ENCODE peak calls at places on chromosomes 13 and 19, in eight cellular contexts. G is body of pancreas, X is right lobe of liver, J is GM12878, I is heart left ventricle, V is A549, Q is HCT116, T is IMR-90. Y is an unnamed sample.

GRCh38 chr13:33637978-33638743 is 179.8 kb upstream of the RFC3 start:
- DNase-seq in G (no peak), X (no peak), J (no peak), I (no peak), V (no peak), Q (no peak), T (peak; percentile 49), Y (no peak)

GRCh38 chr13:46184277-46184699 is 2.3 kb upstream of the LCP1 start:
- DNase-seq in G (no peak), X (no peak), J (no peak), I (no peak), V (peak; percentile 10), Q (peak; percentile 28), T (no peak), Y (peak; percentile 82)

GRCh38 chr13:80084086-80084676 is 256.7 kb downstream of the SPRY2 start:
- DNase-seq in G (no peak), X (no peak), J (no peak), I (peak; percentile 16), V (no peak), Q (no peak), T (peak; percentile 93), Y (no peak)

GRCh38 chr13:95530178-95530577 is 22.3 kb upstream of the CLDN10 start:
- DNase-seq in G (peak; percentile 80), X (no peak), J (no peak), I (no peak), V (no peak), Q (no peak), T (peak; percentile 5), Y (no peak)

GRCh38 chr19:30682576-30683536 is 310.7 kb downstream of the ZNF536 start:
- DNase-seq in G (peak; percentile 79), X (peak; percentile 71), J (no peak), I (peak; percentile 68), V (peak; percentile 95), Q (peak; percentile 12), T (peak; percentile 82), Y (peak; percentile 66)

GRCh38 chr13:94233401-94233800 is 246.1 kb downstream of the DCT start:
- DNase-seq in G (no peak), X (no peak), J (no peak), I (peak; percentile 11), V (peak; percentile 14), Q (no peak), T (peak; percentile 96), Y (no peak)

GRCh38 chr13:20191902-20192469 is 752 bp downstream of the GJB2 start:
- DNase-seq in G (peak; percentile 46), X (peak; percentile 76), J (no peak), I (no peak), V (no peak), Q (no peak), T (no peak), Y (peak; percentile 6)

GRCh38 chr19:46141421-46141820 is 6.6 kb upstream of the IGFL2 start:
- DNase-seq in G (no peak), X (no peak), J (no peak), I (no peak), V (no peak), Q (no peak), T (no peak), Y (no peak)

GRCh38 chr13:47215741-47216140 is 318.9 kb upstream of the HTR2A start:
- DNase-seq in G (no peak), X (no peak), J (no peak), I (no peak), V (no peak), Q (no peak), T (peak; percentile 87), Y (no peak)

GRCh38 chr19:1758959-1759903 is 5.9 kb downstream of the ONECUT3 start:
- DNase-seq in G (no peak), X (no peak), J (no peak), I (no peak), V (no peak), Q (no peak), T (no peak), Y (no peak)

GRCh38 chr19:31349160-31349881 is at the start of gene TSHZ3:
- DNase-seq in G (peak; percentile 58), X (peak; percentile 69), J (no peak), I (peak; percentile 81), V (peak; percentile 43), Q (no peak), T (peak; percentile 87), Y (no peak)

GRCh38 chr19:50972795-50973376 is 3.5 kb upstream of the KLK6 start:
- DNase-seq in G (no peak), X (no peak), J (no peak), I (no peak), V (no peak), Q (peak; percentile 67), T (no peak), Y (no peak)

GRCh38 chr13:50131998-50132936 is 117.0 kb downstream of the KCNRG start:
- DNase-seq in G (no peak), X (no peak), J (no peak), I (no peak), V (no peak), Q (no peak), T (no peak), Y (no peak)

GRCh38 chr19:35260694-35261304 is 8.0 kb upstream of the USF2 start:
- DNase-seq in G (no peak), X (peak; percentile 27), J (no peak), I (no peak), V (no peak), Q (no peak), T (no peak), Y (no peak)

GRCh38 chr19:15841875-15842569 is 26.6 kb upstream of the OR10H1 start:
- DNase-seq in G (no peak), X (no peak), J (no peak), I (no peak), V (peak; percentile 13), Q (no peak), T (no peak), Y (peak; percentile 26)

GRCh38 chr13:113758651-113759524 is at the start of gene TMEM255B:
- DNase-seq in G (peak; percentile 79), X (peak; percentile 87), J (no peak), I (peak; percentile 88), V (peak; percentile 88), Q (peak; percentile 10), T (peak; percentile 49), Y (peak; percentile 63)

DNA sequence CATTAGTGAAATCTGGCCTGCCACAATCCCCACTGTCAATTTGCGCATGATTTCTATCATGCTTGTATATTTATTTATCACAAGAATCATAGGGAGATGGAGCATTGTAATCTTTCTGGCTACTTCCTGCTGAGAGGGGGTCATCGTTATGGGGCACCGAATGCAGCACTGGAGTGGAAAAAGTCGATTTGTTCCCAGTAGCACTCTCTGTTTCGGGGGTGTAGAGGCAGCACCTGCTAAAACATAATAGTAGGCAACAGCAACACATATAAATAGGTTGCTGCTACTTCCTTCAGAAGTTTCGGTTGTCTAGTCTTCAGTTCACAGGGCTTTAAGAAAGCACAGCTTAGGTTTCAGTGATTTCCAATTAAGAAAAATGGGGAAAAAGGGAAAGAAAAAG is 23.4 kb upstream of the CEACAM21 start:
- DNase-seq in G (no peak), X (no peak), J (peak; percentile 79), I (no peak), V (no peak), Q (no peak), T (no peak), Y (no peak)
- TF ChIP-seq POLR2A in G (no peak), X (no peak), J (no peak), I (no peak), V (no peak), Q (no peak), T (no peak), Y (no peak)

DNA sequence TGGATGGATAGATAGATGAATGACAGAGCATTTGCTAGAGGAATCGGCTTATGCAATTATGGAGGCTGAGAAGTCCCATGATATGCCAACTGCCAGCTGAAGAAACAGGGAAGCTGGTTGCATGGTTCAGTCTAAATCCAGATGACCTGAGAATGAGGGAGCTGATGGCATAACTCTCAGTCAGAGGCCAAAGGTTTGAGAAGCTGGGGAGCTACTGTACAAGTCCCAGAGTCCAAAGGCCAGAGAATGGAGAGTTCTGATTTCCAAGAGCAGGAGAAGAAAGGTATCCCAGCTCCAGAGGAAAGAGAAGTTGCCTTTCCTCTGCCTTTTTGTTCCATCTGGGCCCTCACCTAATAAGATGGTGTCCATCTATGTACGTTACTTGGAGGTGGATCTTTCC is 108.3 kb downstream of the CDK8 start:
- DNase-seq in G (no peak), X (no peak), J (no peak), I (no peak), V (no peak), Q (no peak), T (no peak), Y (no peak)
- TF ChIP-seq POLR2A in G (no peak), X (no peak), J (no peak), I (no peak), V (no peak), Q (no peak), T (no peak), Y (no peak)

DNA sequence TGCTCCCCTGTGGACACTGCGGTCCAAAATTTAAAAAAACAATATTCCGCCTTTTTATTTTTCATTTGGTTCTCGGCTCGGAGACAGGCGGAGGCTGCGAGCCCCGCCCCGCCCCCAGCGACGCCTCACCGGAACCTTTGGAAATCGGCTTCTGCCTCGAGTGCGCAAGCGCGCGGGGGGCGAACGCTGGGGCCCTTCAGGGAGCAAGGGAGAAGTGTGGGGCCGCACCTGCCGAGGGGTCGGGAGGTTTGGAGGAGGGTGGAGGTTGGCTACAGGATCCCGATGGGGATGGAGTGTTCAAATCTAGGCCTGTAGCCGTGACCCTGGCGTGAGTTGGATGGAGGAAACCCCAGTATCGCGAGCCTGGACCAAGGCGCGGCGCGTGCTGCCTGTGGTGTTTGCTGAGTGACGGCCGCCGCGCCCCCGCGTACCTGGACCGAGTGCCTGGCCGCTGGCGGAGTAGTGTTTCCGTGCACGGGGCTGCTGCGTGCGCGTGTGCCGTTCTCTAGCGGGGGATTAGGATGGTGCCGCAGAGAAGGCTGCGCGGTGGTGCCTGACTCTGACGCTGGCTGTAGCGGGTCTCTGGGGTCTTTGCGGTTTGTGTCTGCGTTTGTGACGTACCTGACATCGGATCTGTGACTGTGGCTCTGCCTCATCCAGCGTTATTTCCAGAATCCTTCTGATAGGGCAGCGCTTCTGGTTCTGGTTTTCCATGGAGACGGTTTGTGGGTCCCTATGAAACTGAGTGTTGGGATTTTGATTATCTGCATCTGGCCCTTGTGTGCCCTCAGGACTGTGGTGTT is 625 bp upstream of the ZFP30 start:
- DNase-seq in G (peak; percentile 79), X (peak; percentile 89), J (peak; percentile 45), I (peak; percentile 87), V (peak; percentile 81), Q (peak; percentile 43), T (peak; percentile 68), Y (peak; percentile 85)
- TF ChIP-seq POLR2A in G (no peak), X (no peak), J (peak; percentile 79), I (no peak), V (peak; percentile 63), Q (no peak), T (no peak), Y (no peak)

DNA sequence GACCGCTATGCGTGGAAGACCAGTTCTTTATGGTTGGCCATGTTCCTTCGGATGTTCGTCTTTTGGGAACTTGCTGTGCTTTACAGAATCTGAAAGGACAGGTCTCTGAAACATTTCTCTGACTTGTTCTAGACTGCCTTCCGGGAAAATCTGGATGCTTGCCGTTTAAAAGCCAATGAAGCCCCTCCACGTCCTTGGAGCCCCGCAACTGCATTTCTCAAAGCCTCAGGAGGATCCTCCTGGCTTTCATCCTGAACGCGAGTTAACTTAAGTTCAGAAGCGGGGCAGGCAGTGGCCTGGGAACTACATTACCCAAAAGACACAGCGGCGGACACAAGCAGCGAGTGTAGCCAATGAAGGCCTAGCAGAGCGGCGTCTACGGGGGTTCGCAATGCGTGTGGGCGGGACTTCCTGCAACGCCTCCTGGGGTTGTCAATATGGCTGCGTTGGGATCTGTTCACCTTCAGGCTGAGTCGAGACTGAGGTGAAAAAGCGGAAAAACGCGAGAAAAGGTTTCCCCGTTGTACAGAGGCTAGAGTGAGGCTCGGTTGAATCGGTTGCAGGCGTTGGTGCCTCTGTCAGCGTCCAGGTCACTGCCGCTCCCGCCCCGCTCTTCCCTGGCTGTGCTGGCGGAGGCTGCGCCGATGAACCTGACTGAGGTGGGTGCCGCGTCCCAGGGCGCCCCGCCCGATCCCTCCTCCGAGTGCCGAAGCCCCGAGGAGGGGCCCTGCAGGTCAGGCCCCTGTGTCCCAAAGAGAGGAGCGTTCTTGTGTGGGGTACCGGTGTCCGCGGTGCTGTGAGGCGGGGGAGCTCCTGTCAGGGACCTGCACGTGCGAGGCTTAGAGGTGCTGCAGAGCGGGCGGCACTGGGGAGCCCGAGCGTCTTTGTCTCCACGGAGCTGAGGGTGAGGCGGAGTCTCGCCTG is at the start of gene ZNF17:
- DNase-seq in G (peak; percentile 93), X (peak; percentile 96), J (peak; percentile 75), I (peak; percentile 95), V (peak; percentile 97), Q (peak; percentile 87), T (peak; percentile 94), Y (peak; percentile 96)
- TF ChIP-seq POLR2A in G (no peak), X (no peak), J (peak; percentile 73), I (no peak), V (peak; percentile 50), Q (peak; percentile 46), T (no peak), Y (peak; percentile 75)